ENCODE peak calls at places on chromosomes 2 and 18, in eight cellular contexts. C, N, U, Q, H, S, Y and K are unnamed samples.

GRCh38 chr2:235598842-235599531 is 105.1 kb downstream of the AGAP1 start:
- DNase-seq in Q (no peak), C (peak), H (no peak), N (no peak), Y (no peak), S (no peak), U (no peak), K (no peak)

GRCh38 chr2:47572136-47572535 is 169.2 kb downstream of the MSH2 start:
- DNase-seq in Q (no peak), S (no peak), U (no peak), N (no peak), C (no peak), H (no peak), Y (no peak), K (no peak)

GRCh38 chr2:46388873-46389272 is 90.5 kb upstream of the TMEM247 start:
- DNase-seq in H (no peak), Q (no peak), C (no peak), S (no peak), U (no peak), N (no peak), Y (no peak), K (no peak)

GRCh38 chr2:38390941-38391340 is 13.9 kb upstream of the ATL2 start:
- DNase-seq in S (no peak), Q (no peak), Y (no peak), H (no peak), C (no peak), U (no peak), N (no peak), K (no peak)

GRCh38 chr2:11681722-11682589 is 12.0 kb upstream of the NTSR2 start:
- DNase-seq in S (peak), Q (peak), C (peak), Y (peak), H (peak), U (peak), N (no peak), K (no peak)

GRCh38 chr2:23012499-23012898 is 372.5 kb upstream of the KLHL29 start:
- DNase-seq in Q (no peak), H (no peak), U (no peak), N (no peak), S (no peak), Y (no peak), C (no peak), K (no peak)

GRCh38 chr18:53906681-53907080 is 317.8 kb downstream of the MBD2 start:
- DNase-seq in Y (no peak), S (no peak), H (peak), C (no peak), N (peak), U (no peak), Q (no peak), K (no peak)

GRCh38 chr2:113324684-113325160 is 46.0 kb upstream of the PAX8 start:
- DNase-seq in S (peak), Y (peak), H (peak), Q (peak), N (peak), U (peak), C (no peak), K (peak)

GRCh38 chr2:27736031-27736889 is 35.3 kb upstream of the MRPL33 start:
- DNase-seq in S (no peak), H (no peak), Q (no peak), U (no peak), C (no peak), N (no peak), Y (no peak), K (no peak)

GRCh38 chr2:112712903-112713584 is 7.8 kb upstream of the NT5DC4 start:
- DNase-seq in Y (no peak), U (no peak), H (peak), N (peak), Q (no peak), C (no peak), S (peak), K (peak)

GRCh38 chr2:127423476-127423840 is 5.2 kb downstream of the PROC start:
- DNase-seq in U (no peak), S (peak), N (no peak), Y (peak), H (no peak), Q (peak), C (no peak), K (no peak)

GRCh38 chr2:37738266-37738885 is 66.9 kb upstream of the CDC42EP3 start:
- DNase-seq in S (no peak), N (no peak), Y (no peak), U (no peak), Q (no peak), C (no peak), H (no peak), K (no peak)

GRCh38 chr2:200230716-200231115 is 75.8 kb upstream of the SPATS2L start:
- DNase-seq in Y (no peak), N (no peak), C (no peak), U (no peak), Q (no peak), S (no peak), H (no peak), K (no peak)

GRCh38 chr18:8301427-8302172 is 307.6 kb upstream of the RAB12 start:
- DNase-seq in Y (no peak), U (no peak), S (peak), H (no peak), Q (peak), N (no peak), C (no peak), K (no peak)

GRCh38 chr18:3511980-3512379 is 62.0 kb downstream of the TGIF1 start:
- DNase-seq in U (peak), S (no peak), Y (no peak), H (peak), C (no peak), Q (peak), N (peak), K (peak)

GRCh38 chr2:198178766-198179165 is 374.4 kb downstream of the PLCL1 start:
- DNase-seq in H (no peak), Y (no peak), U (no peak), S (no peak), N (no peak), Q (no peak), C (no peak), K (no peak)

GRCh38 chr2:198173864-198174263 is 369.5 kb downstream of the PLCL1 start:
- DNase-seq in Y (no peak), U (no peak), H (no peak), N (no peak), S (no peak), Q (no peak), C (no peak), K (no peak)

GRCh38 chr2:198177040-198177439 is 372.6 kb downstream of the PLCL1 start:
- DNase-seq in N (no peak), C (no peak), Y (no peak), U (no peak), S (no peak), Q (no peak), H (no peak), K (no peak)

GRCh38 chr2:198168651-198169050 is 364.3 kb downstream of the PLCL1 start:
- DNase-seq in S (no peak), U (no peak), H (peak), Q (no peak), N (no peak), Y (no peak), C (no peak), K (no peak)

DNA sequence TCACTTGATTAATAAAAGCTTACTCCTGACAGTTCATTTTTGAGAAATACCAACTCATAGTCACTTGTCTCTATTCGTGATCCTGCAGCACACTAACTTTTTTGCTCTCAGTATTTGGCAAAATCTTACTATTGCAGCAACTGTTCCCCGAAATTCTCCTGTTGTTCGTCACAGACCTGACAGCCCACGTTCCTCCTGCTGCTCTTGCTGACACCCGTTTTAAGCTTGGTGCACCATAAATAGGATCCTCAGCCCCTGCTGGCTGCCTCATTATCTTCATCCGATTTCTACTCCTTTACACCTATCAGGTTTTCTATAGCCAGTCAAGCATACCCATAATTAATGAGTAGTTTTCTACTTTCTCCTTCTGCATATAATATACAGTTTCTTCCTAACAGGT is 368.8 kb downstream of the PLCL1 start:
- DNase-seq in N (peak), Q (no peak), H (no peak), U (no peak), S (no peak), Y (no peak), C (no peak), K (no peak)
- TF ChIP-seq CTCF in N (no peak), Q (no peak), H (no peak), U (no peak), S (no peak), Y (no peak), C (no peak), K (no peak)

DNA sequence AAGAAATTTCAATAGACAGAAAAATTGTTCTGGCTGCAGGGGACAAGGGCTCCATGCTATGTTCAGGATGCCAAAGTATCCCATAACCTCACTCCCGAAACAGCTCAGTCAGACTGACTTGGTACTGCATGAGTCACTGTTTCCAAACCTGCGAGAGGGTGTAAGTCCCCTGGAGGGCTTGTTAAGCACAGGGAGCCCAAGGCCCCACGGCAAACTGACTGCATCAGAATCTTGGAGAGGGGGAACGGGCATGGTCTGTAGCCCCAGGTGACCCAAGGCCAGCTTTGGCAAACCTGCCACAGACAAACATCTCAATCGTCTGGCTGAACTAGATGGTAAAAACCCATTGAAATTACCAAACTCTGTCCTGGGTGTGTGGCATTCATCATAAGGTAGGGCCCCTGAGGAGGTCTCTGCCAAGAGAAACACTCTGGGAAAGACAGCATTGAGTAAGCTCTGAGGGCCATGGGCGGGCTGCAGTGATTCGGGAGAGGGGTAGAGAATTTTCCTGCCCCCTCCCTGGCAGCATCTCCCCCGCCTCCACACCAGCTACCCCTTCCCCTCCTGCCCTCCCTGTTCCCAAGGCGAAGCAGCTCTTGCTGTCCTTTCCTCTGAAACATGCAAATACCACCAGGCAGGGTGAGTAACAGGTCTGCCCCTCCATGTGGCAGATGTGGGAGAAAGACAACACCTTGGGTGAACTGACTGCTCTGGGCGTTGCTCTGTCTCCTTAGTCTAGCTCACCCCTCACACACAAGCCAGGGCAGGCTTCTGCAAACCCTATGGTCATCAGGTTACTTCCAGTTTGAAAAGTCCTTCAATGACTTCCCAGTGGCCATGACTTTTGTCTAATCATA is 274.7 kb upstream of the SIX2 start:
- DNase-seq in Q (peak), Y (no peak), S (no peak), H (peak), C (no peak), N (peak), U (no peak), K (no peak)
- TF ChIP-seq CTCF in Q (no peak), Y (no peak), S (no peak), H (no peak), C (no peak), N (no peak), U (no peak), K (no peak)

DNA sequence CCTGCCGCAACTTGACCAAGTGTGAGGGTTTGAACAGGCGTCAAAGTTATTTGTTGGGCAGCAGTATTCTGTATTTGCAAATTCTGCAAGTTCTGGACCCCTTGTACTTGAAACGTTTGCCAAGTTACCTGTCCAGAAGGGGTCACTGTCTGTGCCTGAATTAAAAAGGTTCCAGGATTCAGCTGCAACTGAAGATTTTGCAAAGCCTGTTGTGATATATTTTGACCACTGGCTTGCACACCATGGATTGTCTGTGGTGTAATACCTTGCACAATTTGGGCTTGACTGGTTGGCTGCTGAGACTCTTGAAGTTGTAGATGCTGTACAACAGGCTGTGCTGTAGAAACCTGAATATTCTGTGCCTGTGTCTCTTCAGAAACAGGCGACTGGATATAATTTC is 10.2 kb downstream of the SP3 start:
- DNase-seq in N (no peak), C (no peak), H (no peak), S (no peak), Y (no peak), U (no peak), Q (no peak), K (no peak)
- TF ChIP-seq CTCF in N (no peak), C (no peak), H (no peak), S (no peak), Y (no peak), U (no peak), Q (no peak), K (peak)

GRCh38 chr2:121746071-121746578 is 9.3 kb upstream of the TSN start:
- DNase-seq in C (no peak), U (no peak), Q (no peak), N (no peak), S (no peak), Y (no peak), H (no peak), K (no peak)

DNA sequence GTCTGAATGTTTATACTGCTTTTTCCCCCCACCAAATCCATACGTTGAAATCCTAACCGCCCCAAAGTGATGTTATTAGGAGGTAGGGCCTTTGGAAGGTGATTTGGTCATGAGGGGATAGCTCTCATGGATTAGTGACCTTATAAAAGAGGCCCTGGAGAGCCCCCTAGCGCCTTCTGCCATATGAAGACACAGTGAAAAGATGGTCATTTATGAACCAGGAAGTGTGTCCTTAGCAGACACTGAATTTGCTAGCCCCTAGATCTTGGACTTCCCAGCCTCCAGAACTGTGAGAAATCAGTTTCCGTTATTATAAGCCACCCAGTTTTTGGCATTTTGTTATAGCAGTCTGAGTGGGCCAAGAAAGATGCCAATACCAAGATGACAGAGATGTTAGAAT is 7.2 kb upstream of the TSN start:
- DNase-seq in U (no peak), Y (no peak), H (peak), Q (peak), S (no peak), N (peak), C (no peak), K (peak)
- TF ChIP-seq CTCF in U (no peak), Y (no peak), H (peak), Q (peak), S (no peak), N (peak), C (no peak), K (peak)

DNA sequence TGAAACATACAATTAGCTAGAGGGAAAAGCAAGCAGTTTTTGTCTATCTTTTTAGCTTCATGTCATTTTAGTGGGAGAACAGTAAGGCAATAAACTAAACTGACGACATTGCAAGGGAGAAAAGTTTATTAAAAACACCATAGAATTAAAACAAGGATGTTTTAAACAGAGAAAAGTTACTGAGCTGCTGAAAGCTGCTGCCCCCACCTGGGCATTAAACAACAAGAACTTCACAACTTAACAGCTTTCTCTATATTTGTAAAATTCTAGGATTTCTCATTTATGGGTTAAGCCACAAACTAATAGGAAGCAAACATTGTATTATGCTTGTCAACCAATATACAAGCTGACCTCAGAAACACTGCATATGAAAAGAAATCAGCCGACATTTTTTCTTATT is 289.2 kb downstream of the ERBB4 start:
- DNase-seq in H (peak), U (no peak), Q (peak), C (no peak), Y (no peak), S (no peak), N (peak), K (no peak)
- TF ChIP-seq CTCF in H (peak), U (no peak), Q (peak), C (no peak), Y (no peak), S (no peak), N (peak), K (peak)

GRCh38 chr18:65523461-65523860 is 227.4 kb upstream of the CDH7 start:
- DNase-seq in N (no peak), Q (no peak), Y (no peak), C (no peak), H (no peak), S (no peak), U (no peak), K (no peak)
- TF ChIP-seq CTCF in N (no peak), Q (no peak), Y (no peak), C (no peak), H (no peak), S (no peak), U (no peak), K (no peak)

GRCh38 chr2:102674836-102675235 is 55.5 kb downstream of the SLC9A2 start:
- DNase-seq in N (no peak), S (no peak), U (no peak), C (no peak), Y (no peak), Q (no peak), H (no peak), K (no peak)
- TF ChIP-seq CTCF in N (no peak), S (no peak), U (no peak), C (no peak), Y (no peak), Q (no peak), H (no peak), K (no peak)

DNA sequence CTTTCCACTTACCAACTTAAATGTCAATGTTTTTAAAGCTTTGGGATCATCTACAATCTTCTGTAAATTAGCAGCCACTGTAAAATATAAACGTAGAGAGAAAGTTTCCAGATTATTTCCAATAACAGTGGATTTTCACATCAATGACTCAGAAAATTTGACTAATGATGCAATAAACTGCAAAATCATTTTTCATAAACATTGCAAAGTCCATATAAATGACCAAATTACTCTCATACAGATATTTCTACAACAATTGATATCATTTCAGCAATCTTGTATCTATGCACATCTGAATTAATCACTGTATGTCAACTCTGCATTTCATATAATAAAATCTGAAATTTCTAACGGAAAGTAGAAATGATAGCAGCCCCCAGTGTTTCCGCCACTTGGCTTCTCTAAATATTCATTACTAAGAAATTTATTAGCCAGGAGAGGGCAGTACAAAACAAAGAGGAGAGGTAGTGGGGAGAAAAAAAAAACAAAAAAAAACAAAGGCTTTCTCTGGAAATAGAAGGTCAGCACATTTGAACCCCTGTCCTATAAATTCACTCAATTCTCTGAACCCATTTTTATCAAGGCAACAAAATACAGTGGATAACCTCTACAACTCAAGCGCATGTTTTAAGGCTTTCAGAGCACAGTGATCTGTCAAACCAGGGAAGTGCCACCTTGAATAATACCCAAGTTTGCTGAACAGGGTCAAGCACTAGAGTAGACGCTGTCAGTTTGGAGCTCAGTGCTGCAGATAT is 282.6 kb downstream of the STK39 start:
- DNase-seq in N (peak), H (peak), U (no peak), S (no peak), Y (no peak), C (no peak), Q (no peak), K (peak)
- TF ChIP-seq CTCF in N (peak), H (peak), U (no peak), S (no peak), Y (no peak), C (no peak), Q (peak), K (peak)

GRCh38 chr2:171999604-172000469 is at the start of gene METAP1D:
- DNase-seq in U (peak), Q (peak), H (peak), Y (peak), S (peak), C (peak), N (peak), K (peak)
- TF ChIP-seq CTCF in U (no peak), Q (no peak), H (no peak), Y (no peak), S (no peak), C (no peak), N (no peak), K (peak)